ENCODE peak calls at places on chromosomes 11 and 22, in four cellular contexts. G is SK-N-SH, C is GM12878, Z is H1. A is an unnamed sample.

GRCh38 chr11:62324738-62325556 is 12.3 kb upstream of the ASRGL1 start:
- DNase-seq in G (peak), Z (peak), C (no peak), A (peak)

GRCh38 chr11:94184362-94184761 is 55.7 kb downstream of the PANX1 start:
- DNase-seq in C (no peak), G (no peak), Z (no peak), A (no peak)

GRCh38 chr11:15858881-15859280 is 497.5 kb downstream of the SOX6 start:
- DNase-seq in G (no peak), C (no peak), Z (no peak), A (no peak)

GRCh38 chr11:29024386-29024785 is 916.2 kb downstream of the METTL15 start:
- DNase-seq in Z (no peak), G (no peak), C (no peak), A (no peak)

GRCh38 chr11:12288934-12289666 is 88.3 kb upstream of the PARVA start:
- DNase-seq in G (no peak), C (no peak), Z (no peak), A (no peak)

GRCh38 chr11:68550485-68550817 is 89.9 kb downstream of the PPP6R3 start:
- DNase-seq in C (no peak), G (no peak), Z (no peak), A (no peak)

GRCh38 chr11:91081440-91082088 is 858.7 kb upstream of the CHORDC1 start:
- DNase-seq in G (no peak), C (no peak), Z (no peak), A (no peak)

GRCh38 chr11:86440305-86440716 is 65.6 kb downstream of the CCDC81 start:
- DNase-seq in Z (no peak), G (no peak), C (no peak), A (no peak)

GRCh38 chr11:33347490-33348125 is 90.4 kb downstream of the HIPK3 start:
- DNase-seq in C (no peak), Z (no peak), G (peak), A (no peak)

GRCh38 chr11:134761926-134762247 is 349.8 kb upstream of the B3GAT1 start:
- DNase-seq in C (no peak), G (no peak), Z (no peak), A (no peak)

GRCh38 chr11:106178361-106178760 is 100.9 kb downstream of the AASDHPPT start:
- DNase-seq in G (no peak), Z (no peak), C (no peak), A (no peak)

GRCh38 chr11:45383229-45383628 is 97.1 kb upstream of the SYT13 start:
- DNase-seq in G (no peak), Z (no peak), C (no peak), A (no peak)

GRCh38 chr11:12704049-12704448 is 29.8 kb downstream of the TEAD1 start:
- DNase-seq in Z (no peak), G (no peak), C (no peak), A (no peak)

GRCh38 chr11:3192511-3193372 is 25.9 kb downstream of the MRGPRG start:
- DNase-seq in Z (peak), C (no peak), G (no peak), A (no peak)

GRCh38 chr11:1564535-1565172 is 7.4 kb downstream of the DUSP8 start:
- DNase-seq in C (no peak), Z (peak), G (peak), A (no peak)
- TF ChIP-seq TCF12 in C (no peak), Z (peak), G (no peak), A (no peak)

DNA sequence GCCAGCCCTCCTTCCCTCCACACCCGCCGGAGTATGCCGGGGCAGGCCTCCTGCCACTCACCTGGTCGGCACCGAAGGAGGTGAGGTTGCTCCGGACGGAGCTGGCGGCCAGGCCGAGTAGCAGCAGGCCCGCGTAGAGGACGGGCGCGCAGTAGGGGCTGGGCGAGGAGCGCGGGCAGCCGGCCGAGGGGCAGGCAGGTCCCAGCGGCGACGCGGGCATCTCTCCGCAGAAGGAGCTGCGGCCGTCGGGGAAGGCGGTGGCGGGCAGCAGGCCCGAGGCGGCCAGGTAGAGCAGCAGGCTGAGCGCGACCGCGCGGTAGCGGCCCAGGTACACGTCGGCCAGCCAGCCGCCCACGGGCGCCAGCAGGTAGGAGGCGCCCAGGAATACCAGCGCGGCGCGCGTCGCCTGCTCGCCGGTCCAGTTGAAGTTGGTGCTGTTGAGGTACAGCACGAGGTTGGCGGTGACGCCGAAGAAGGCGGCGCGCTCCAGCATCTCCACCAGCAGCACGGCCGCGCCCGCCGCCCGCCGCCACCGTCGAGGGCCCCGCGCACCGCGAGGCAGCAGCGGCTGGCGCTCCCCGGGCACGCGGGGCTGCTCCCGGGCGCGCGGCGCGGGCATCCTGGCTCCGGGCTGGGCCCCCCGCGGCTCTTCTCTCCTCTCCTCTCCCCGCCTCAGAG is 904 bp downstream of the SLC15A3 start:
- DNase-seq in G (no peak), C (no peak), Z (peak), A (no peak)
- TF ChIP-seq MAX in G (no peak), C (no peak), Z (peak), A (no peak)

GRCh38 chr11:63914896-63915681 is 1.9 kb downstream of the RCOR2 start:
- DNase-seq in G (peak), C (no peak), Z (no peak), A (no peak)

GRCh38 chr11:63916837-63917684 is at the start of gene RCOR2:
- DNase-seq in C (no peak), Z (peak), G (peak), A (peak)

GRCh38 chr11:63913866-63914830 is 2.8 kb downstream of the RCOR2 start:
- DNase-seq in G (no peak), C (no peak), Z (no peak), A (no peak)

GRCh38 chr11:63917685-63918523 is 940 bp upstream of the RCOR2 start:
- DNase-seq in C (no peak), G (peak), Z (peak), A (peak)

GRCh38 chr11:63915961-63916836 is 765 bp downstream of the RCOR2 start:
- DNase-seq in C (no peak), Z (peak), G (peak), A (peak)
- TF ChIP-seq TCF12 in C (no peak), Z (no peak), G (no peak), A (no peak)

DNA sequence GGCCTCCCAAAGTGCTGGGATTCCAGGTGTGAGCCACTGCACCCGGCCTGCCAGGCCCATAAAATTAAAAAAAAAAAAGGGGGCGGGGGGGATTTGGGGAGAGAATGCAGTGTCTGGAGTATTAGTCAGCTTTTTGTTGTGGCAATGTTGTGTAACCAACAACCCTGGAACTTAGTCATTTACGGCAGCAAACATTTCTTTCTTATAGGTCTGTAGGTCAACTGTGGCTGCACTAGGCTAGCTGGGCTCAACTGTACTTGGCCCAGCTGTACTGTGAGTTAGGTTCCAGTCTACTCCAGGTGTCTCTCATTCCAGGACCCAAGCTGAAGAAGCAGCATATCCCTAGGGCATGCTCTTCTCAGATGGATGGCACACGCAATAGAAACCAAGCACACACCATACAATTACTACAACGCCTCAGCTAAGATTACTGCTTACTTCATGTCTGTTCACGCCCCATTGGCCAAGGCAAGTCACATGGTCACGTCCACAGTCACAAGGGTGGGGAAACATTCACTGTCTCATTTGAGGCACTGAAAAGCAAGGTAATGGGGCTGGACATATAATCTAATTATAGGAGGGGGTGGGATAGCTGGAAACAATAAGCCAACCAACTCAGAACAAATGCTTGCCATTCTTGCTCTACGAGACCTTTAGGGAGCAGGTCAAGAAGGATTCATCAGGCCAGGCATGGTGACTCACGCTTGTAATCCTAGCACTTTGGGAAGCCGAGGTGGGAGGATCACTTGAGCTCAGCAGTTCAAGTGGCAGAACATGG is 10.4 kb upstream of the SPINDOC start:
- DNase-seq in C (no peak), G (no peak), Z (no peak), A (no peak)
- TF ChIP-seq MAX in C (no peak), G (no peak), Z (no peak), A (no peak)

GRCh38 chr22:23840026-23840425 is 1.2 kb upstream of the DERL3 start:
- DNase-seq in C (no peak), G (no peak), Z (no peak), A (no peak)
- TF ChIP-seq TCF12 in C (no peak), G (no peak), Z (no peak), A (no peak)

GRCh38 chr11:119368121-119369034 is 13.1 kb downstream of the USP2 start:
- DNase-seq in Z (no peak), C (no peak), G (peak), A (peak)

GRCh38 chr11:119365071-119365591 is 16.4 kb downstream of the USP2 start:
- DNase-seq in C (no peak), G (no peak), Z (no peak), A (no peak)

GRCh38 chr11:119369035-119369925 is 12.2 kb downstream of the USP2 start:
- DNase-seq in C (no peak), Z (no peak), G (peak), A (peak)

GRCh38 chr11:119366690-119367620 is 14.5 kb downstream of the USP2 start:
- DNase-seq in G (no peak), C (no peak), Z (no peak), A (no peak)

GRCh38 chr11:119367661-119368120 is 13.8 kb downstream of the USP2 start:
- DNase-seq in C (no peak), Z (no peak), G (no peak), A (no peak)
- TF ChIP-seq MAX in C (no peak), Z (no peak), G (no peak), A (no peak)

GRCh38 chr22:42074153-42074750 is at the start of gene PHETA2:
- DNase-seq in C (no peak), Z (peak), G (peak), A (no peak)
- TF ChIP-seq TCF12 in C (peak), Z (no peak), G (no peak), A (no peak)

DNA sequence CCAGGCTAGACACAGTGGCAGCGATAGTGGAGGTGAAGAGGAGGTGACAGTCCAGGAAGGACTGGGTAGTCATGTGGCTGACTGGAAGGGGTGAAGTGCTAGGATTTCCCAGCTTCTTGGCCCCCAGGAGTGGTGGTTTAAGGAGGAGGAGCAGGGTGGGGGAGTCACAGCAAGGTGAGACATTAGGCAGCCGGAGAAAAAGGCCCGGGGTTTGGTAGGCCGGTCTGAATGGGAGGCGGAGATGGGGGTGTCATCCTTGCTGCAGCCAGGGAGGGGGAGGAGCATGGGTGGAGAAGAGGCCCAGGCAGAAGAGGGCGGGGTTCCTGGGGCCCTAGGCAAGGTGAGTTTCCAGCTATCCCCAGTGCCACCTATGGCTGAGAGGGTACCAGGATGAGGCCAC is 6.1 kb downstream of the SIPA1 start:
- DNase-seq in G (no peak), C (no peak), Z (no peak), A (no peak)
- TF ChIP-seq MAX in G (no peak), C (no peak), Z (no peak), A (no peak)

GRCh38 chr11:19080579-19080993 is 20.1 kb upstream of the MRGPRX2 start:
- DNase-seq in G (no peak), C (no peak), Z (no peak), A (peak)

GRCh38 chr11:19088791-19089190 is 28.2 kb upstream of the ZDHHC13 start:
- DNase-seq in Z (no peak), G (no peak), C (no peak), A (no peak)

GRCh38 chr11:19083166-19083565 is 22.6 kb upstream of the MRGPRX2 start:
- DNase-seq in C (no peak), Z (no peak), G (no peak), A (no peak)

GRCh38 chr11:19087658-19088057 is 27.1 kb upstream of the MRGPRX2 start:
- DNase-seq in C (no peak), Z (no peak), G (no peak), A (no peak)

GRCh38 chr11:19084661-19085315 is 24.3 kb upstream of the MRGPRX2 start:
- DNase-seq in G (no peak), C (no peak), Z (no peak), A (no peak)
- TF ChIP-seq TCF12 in G (no peak), C (no peak), Z (no peak), A (no peak)

DNA sequence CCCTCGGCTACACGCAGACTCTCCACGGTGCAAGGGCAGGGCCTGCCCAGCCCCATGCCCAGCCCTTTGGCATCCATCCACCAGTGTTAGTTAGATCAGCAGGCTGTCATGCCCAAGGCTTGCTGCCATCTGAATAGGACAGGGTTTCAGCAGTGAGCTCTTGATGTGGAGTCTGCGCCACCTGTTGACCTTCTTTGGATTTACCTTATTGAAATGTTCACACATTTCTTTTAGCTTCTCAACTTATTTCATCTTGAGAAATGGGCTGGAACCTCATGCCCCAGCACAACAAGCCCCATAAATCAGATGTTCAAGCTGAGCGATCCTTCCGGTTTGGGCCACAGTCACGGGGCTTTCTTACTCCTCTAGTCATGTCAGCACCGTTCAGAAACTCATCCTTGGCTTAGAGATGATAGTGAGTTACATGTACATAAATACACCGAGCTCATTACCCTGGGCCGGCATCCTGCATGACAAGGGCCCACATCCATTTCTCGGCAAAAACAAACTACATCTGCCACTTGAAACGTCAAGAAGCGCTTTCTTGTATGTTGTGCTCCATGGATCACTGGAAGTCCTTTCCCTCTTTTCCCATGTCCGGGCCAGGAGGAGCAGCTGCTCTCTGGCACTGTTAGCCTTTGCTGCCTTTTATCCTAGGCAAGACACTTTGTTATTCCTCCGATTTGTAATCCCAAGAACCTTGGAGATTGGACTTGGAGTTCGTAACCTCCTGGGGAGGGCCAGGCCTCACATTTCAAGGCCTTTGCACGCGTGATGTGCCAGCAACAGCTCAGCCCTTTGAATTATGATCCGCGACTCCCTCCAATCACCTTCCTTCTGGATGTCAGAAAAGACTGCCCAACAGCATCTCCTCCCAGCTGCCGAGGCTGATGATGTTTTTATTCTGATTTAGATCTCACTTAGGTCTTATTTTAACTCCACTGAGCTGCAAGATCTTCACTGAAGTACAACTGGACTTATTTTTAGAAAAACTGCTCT is 61.9 kb downstream of the PARVB start:
- DNase-seq in C (peak), G (peak), Z (no peak), A (peak)
- TF ChIP-seq MAX in C (no peak), G (no peak), Z (no peak), A (no peak)

A was measured in HepG2.